ENCODE peak calls at places on chromosomes 4 and X, in ten cellular contexts. I is IMR-90, M is brain microvascular endothelial cell, K is breast epithelium, N is GM23338, J is lower lobe of right lung, F is uterus, R is mucosa of descending colon, W is tibial nerve, E is tibial artery. U is an unnamed sample. For H3K36me3, the result is how much of the 10 kb centered on the place peaks cover.

GRCh38 chr4:40165931-40166330 is 30.9 kb upstream of the RHOH start:
- DNase-seq in I (no peak), M (no peak), K (no peak), N (no peak), J (no peak), F (no peak), R (no peak), W (no peak), E (no peak), U (no peak)

GRCh38 chr4:94459462-94460161 is 7.9 kb downstream of the PDLIM5 start:
- DNase-seq in I (no peak), M (no peak), K (no peak), N (peak), J (no peak), F (no peak), R (no peak), W (no peak), E (no peak), U (no peak)

GRCh38 chrX:88990882-88991582 is 244.0 kb downstream of the CPXCR1 start:
- DNase-seq in I (no peak), M (no peak), K (no peak), N (no peak), J (no peak), F (no peak), R (no peak), W (no peak), E (no peak), U (no peak)

GRCh38 chrX:341541-342101 is 23.0 kb upstream of the GTPBP6 start:
- DNase-seq in I (no peak), M (no peak), K (no peak), N (no peak), J (peak), F (no peak), R (peak), W (no peak), E (no peak), U (peak)

GRCh38 chr4:165402375-165402774 is 23.6 kb downstream of the CPE start:
- DNase-seq in I (no peak), M (no peak), K (no peak), N (peak), J (no peak), F (no peak), R (no peak), W (no peak), E (no peak), U (no peak)

GRCh38 chr4:150581611-150582010 is 340 bp upstream of the MAB21L2 start:
- DNase-seq in I (peak), M (peak), K (no peak), N (peak), J (no peak), F (no peak), R (peak), W (no peak), E (no peak), U (no peak)

GRCh38 chr4:184784628-184785257 is 41.0 kb downstream of the ACSL1 start:
- DNase-seq in I (no peak), M (no peak), K (no peak), N (no peak), J (no peak), F (no peak), R (no peak), W (no peak), E (no peak), U (no peak)

GRCh38 chr4:185541251-185541671 is 6.0 kb upstream of the PDLIM3 start:
- DNase-seq in I (no peak), M (no peak), K (peak), N (no peak), J (no peak), F (peak), R (peak), W (no peak), E (peak), U (no peak)

GRCh38 chr4:47071863-47072441 is 40.6 kb downstream of the GABRB1 start:
- DNase-seq in I (peak), M (no peak), K (no peak), N (no peak), J (no peak), F (no peak), R (no peak), W (no peak), E (no peak), U (no peak)

GRCh38 chrX:77505227-77505626 is 58.0 kb downstream of the FGF16 start:
- DNase-seq in I (peak), M (peak), K (no peak), N (no peak), J (no peak), F (no peak), R (no peak), W (no peak), E (no peak), U (no peak)

GRCh38 chr4:110643096-110643495 is 20.2 kb upstream of the PITX2 start:
- DNase-seq in I (no peak), M (no peak), K (no peak), N (peak), J (no peak), F (no peak), R (no peak), W (no peak), E (no peak), U (no peak)

GRCh38 chr4:151567056-151567455 is 158.1 kb downstream of the FHIP1A start:
- DNase-seq in I (no peak), M (no peak), K (no peak), N (no peak), J (no peak), F (no peak), R (no peak), W (no peak), E (no peak), U (no peak)

GRCh38 chr4:20017035-20017434 is 234.7 kb upstream of the SLIT2 start:
- DNase-seq in I (peak), M (peak), K (no peak), N (no peak), J (no peak), F (no peak), R (no peak), W (no peak), E (no peak), U (no peak)

GRCh38 chrX:45952030-45952429 is 593.2 kb downstream of the ZNF674 start:
- DNase-seq in I (no peak), M (no peak), K (no peak), N (peak), J (no peak), F (no peak), R (no peak), W (no peak), E (no peak), U (no peak)

GRCh38 chrX:135089126-135089525 is 31.2 kb downstream of the ETDB start:
- DNase-seq in I (no peak), M (no peak), K (no peak), N (no peak), J (no peak), F (no peak), R (no peak), W (no peak), E (no peak), U (no peak)

GRCh38 chr4:86895692-86896488 is 3.7 kb upstream of the C4orf36 start:
- DNase-seq in I (peak), M (peak), K (no peak), N (peak), J (no peak), F (no peak), R (no peak), W (no peak), E (no peak), U (no peak)

GRCh38 chrX:97039363-97040029 is 155.8 kb downstream of the RPA4 start:
- DNase-seq in I (peak), M (peak), K (no peak), N (no peak), J (no peak), F (no peak), R (peak), W (no peak), E (peak), U (no peak)

GRCh38 chr4:84050014-84050413 is 449.1 kb downstream of the NKX6-1 start:
- DNase-seq in I (no peak), M (no peak), K (no peak), N (peak), J (no peak), F (no peak), R (no peak), W (no peak), E (no peak), U (no peak)

GRCh38 chr4:148445071-148445902 is 3.1 kb upstream of the NR3C2 start:
- DNase-seq in I (no peak), M (no peak), K (peak), N (peak), J (peak), F (peak), R (peak), W (peak), E (peak), U (peak)

GRCh38 chr4:148333265-148333664 is 108.9 kb downstream of the NR3C2 start:
- DNase-seq in I (no peak), M (no peak), K (no peak), N (no peak), J (no peak), F (no peak), R (no peak), W (no peak), E (no peak), U (no peak)

GRCh38 chr4:27094785-27095184 is 234.1 kb downstream of the STIM2 start:
- DNase-seq in I (no peak), M (no peak), K (peak), N (no peak), J (no peak), F (no peak), R (no peak), W (no peak), E (no peak), U (no peak)

GRCh38 chrX:43720082-43720481 is 64.0 kb downstream of the MAOA start:
- DNase-seq in I (no peak), M (no peak), K (no peak), N (no peak), J (no peak), F (no peak), R (no peak), W (no peak), E (no peak), U (no peak)

DNA sequence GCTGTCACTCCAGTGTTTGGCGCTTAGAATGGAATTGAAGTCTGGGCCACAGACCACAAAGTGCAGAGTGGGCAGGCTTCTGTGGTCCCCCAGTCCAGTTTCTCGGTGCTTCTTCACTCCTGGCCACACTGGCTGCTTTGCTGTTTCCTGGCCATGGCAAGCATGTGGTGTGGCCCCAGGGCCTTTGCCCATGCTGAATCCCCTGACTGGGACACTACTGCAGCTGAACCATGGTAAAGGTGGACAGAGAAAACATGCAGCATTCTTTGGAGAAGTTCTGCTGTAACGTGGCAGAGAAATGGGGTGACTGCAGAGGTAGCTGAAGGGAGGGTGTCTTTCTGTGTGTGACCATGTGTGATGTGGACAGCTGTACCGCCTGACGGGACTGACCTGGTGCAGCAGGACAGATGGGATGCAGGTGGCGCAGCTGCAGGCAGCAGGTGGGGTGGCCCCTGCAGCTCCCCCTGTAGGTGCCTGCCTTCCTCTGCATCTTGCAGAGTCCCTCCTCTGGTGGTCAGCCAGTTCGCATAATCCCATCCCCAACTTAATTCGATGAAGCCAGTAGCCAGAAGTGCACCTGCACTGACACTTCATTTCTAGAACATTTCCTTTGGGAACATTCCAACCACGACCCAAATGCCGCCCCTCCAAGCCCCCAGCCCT is 13.2 kb upstream of the S100P start:
- DNase-seq in I (no peak), M (no peak), K (no peak), N (peak), J (no peak), F (no peak), R (no peak), W (no peak), E (no peak), U (no peak)
- TF ChIP-seq CTCF in I (no peak), M (peak), K (no peak), N (peak), J (no peak), F (no peak), R (no peak), W (no peak), E (no peak), U (no peak)

GRCh38 chr4:145776208-145776607 is 96.3 kb downstream of the C4orf51 start:
- DNase-seq in I (no peak), M (no peak), K (no peak), N (no peak), J (no peak), F (no peak), R (no peak), W (no peak), E (no peak), U (no peak)

GRCh38 chr4:145772347-145772746 is 92.4 kb downstream of the C4orf51 start:
- DNase-seq in I (no peak), M (no peak), K (no peak), N (no peak), J (no peak), F (no peak), R (no peak), W (no peak), E (no peak), U (no peak)

GRCh38 chr4:145773581-145774234 is 93.8 kb downstream of the C4orf51 start:
- DNase-seq in I (no peak), M (no peak), K (peak), N (no peak), J (no peak), F (no peak), R (no peak), W (no peak), E (no peak), U (peak)

GRCh38 chr4:145774473-145774872 is 94.5 kb downstream of the C4orf51 start:
- DNase-seq in I (no peak), M (no peak), K (no peak), N (no peak), J (no peak), F (no peak), R (no peak), W (no peak), E (no peak), U (no peak)

DNA sequence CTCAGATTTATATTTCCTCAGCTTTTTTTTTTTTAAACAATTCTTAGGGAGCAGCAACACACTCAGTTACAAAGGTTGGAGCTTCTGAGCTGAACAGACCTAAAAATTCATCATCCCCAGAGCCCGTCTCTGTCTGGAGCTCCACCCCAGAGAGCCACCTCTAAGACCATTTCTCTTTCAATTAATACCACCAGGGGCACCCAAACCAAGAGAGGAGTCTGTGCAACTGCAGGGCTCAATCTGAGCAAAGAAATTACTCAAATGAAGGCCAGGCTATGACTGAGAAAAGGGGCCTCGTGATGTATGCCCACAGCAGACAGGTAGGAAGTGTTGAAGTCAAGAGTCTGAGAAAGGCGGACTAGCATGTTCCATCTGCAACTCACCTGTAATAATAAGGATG is 95.5 kb downstream of the C4orf51 start:
- DNase-seq in I (no peak), M (no peak), K (no peak), N (peak), J (no peak), F (no peak), R (no peak), W (no peak), E (no peak), U (no peak)
- H3K36me3 ChIP-seq in I (under half), M (under half), K (under half), N (under half), J (under half), F (under half), R (under half), W (under half), E (under half), U (under half)

GRCh38 chrX:68832516-68833447 is 4.0 kb downstream of the EFNB1 start:
- DNase-seq in I (no peak), M (no peak), K (no peak), N (peak), J (no peak), F (peak), R (peak), W (no peak), E (no peak), U (peak)

GRCh38 chrX:68835104-68835442 is 6.3 kb downstream of the EFNB1 start:
- DNase-seq in I (no peak), M (no peak), K (no peak), N (no peak), J (no peak), F (no peak), R (no peak), W (no peak), E (no peak), U (no peak)

GRCh38 chrX:68833448-68833805 is 4.6 kb downstream of the EFNB1 start:
- DNase-seq in I (no peak), M (no peak), K (no peak), N (no peak), J (no peak), F (peak), R (no peak), W (no peak), E (no peak), U (no peak)

GRCh38 chrX:68834371-68835103 is 5.7 kb downstream of the EFNB1 start:
- DNase-seq in I (no peak), M (no peak), K (peak), N (no peak), J (no peak), F (peak), R (peak), W (no peak), E (no peak), U (no peak)

DNA sequence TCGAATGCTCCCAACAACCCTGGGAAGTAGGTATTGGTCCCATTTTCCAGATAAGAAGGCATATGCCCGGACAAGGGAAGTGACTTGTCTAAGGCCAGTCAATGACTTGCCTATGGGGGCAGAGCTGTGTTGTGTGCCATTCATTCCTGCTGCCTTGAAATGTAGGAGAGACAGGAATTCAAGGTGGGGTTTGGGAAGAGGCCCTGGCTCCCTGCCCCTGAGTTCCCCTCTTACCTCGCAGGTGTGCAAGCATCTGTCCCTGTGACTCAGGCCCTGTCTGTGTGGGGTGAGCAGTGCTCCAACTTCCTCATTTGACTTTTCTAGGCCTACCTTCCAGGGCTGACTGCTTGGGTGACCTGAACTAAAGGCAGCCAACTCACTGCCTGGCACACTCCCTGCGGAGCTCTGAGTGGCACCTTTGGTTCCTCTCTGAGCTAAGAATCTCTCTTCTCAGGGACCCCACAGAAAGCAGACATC is 5.1 kb downstream of the EFNB1 start:
- DNase-seq in I (no peak), M (no peak), K (no peak), N (no peak), J (no peak), F (peak), R (peak), W (no peak), E (no peak), U (no peak)
- H3K4me3 ChIP-seq in I (no peak), M (no peak), K (no peak), N (no peak), J (no peak), F (no peak), R (no peak), W (no peak), E (no peak), U (no peak)

GRCh38 chr4:8410641-8411271 is 29.8 kb downstream of the ACOX3 start:
- DNase-seq in I (peak), M (peak), K (no peak), N (peak), J (peak), F (peak), R (peak), W (peak), E (peak), U (no peak)
- TF ChIP-seq CTCF in I (peak), M (peak), K (no peak), N (peak), J (peak), F (peak), R (no peak), W (peak), E (no peak), U (no peak)

U was measured in gastrocnemius medialis.